ENCODE peak calls at places on chromosomes 3 and 15, in five cellular contexts. J is fibroblast of lung; T is A549; D is naive thymus-derived CD4-positive, alpha-beta T cell; W is cardiac muscle cell. H is an unnamed sample.

GRCh38 chr15:74417230-74417629 is 16.5 kb downstream of the SEMA7A start:
- DNase-seq in J (peak; percentile 81), T (no peak), D (no peak), W (peak; percentile 56), H (peak; percentile 48)

GRCh38 chr3:119342176-119342575 is 48.0 kb downstream of the ARHGAP31 start:
- DNase-seq in J (no peak), T (no peak), D (no peak), W (no peak), H (no peak)

GRCh38 chr15:99682455-99682854 is 50.8 kb downstream of the LYSMD4 start:
- DNase-seq in J (peak; percentile 92), T (peak; percentile 19), D (peak; percentile 23), W (peak; percentile 88), H (no peak)

GRCh38 chr3:44439499-44440295 is 37.8 kb downstream of the ZNF445 start:
- DNase-seq in J (peak; percentile 59), T (no peak), D (peak; percentile 53), W (peak; percentile 99), H (no peak)

GRCh38 chr15:25481208-25481862 is 42.5 kb upstream of the UBE3A start:
- DNase-seq in J (peak; percentile 28), T (no peak), D (no peak), W (no peak), H (no peak)

GRCh38 chr3:177835008-177835407 is 637.7 kb upstream of the TBL1XR1 start:
- DNase-seq in J (peak; percentile 99), T (peak; percentile 13), D (no peak), W (peak; percentile 86), H (no peak)

GRCh38 chr3:36932979-36933378 is 11.9 kb downstream of the TRANK1 start:
- DNase-seq in J (peak; percentile 52), T (no peak), D (no peak), W (peak; percentile 60), H (no peak)

GRCh38 chr3:15519096-15519495 is 2.4 kb downstream of the COLQ start:
- DNase-seq in J (no peak), T (no peak), D (no peak), W (no peak), H (no peak)

GRCh38 chr3:159219231-159219630 is 417.4 kb downstream of the MFSD1 start:
- DNase-seq in J (no peak), T (no peak), D (no peak), W (no peak), H (no peak)

GRCh38 chr3:55402886-55403605 is 84.1 kb downstream of the WNT5A start:
- DNase-seq in J (peak; percentile 41), T (peak; percentile 17), D (no peak), W (no peak), H (no peak)

GRCh38 chr3:61946925-61947324 is 385.6 kb downstream of the PTPRG start:
- DNase-seq in J (no peak), T (no peak), D (no peak), W (no peak), H (no peak)

GRCh38 chr15:101088788-101089578 is 162.9 kb downstream of the CHSY1 start:
- DNase-seq in J (peak; percentile 20), T (peak; percentile 66), D (peak; percentile 45), W (peak; percentile 64), H (peak; percentile 97)

GRCh38 chr3:17411157-17411877 is 331.1 kb downstream of the TBC1D5 start:
- DNase-seq in J (no peak), T (no peak), D (no peak), W (peak; percentile 40), H (no peak)

GRCh38 chr3:126827121-126827520 is 123.1 kb downstream of the CHCHD6 start:
- DNase-seq in J (no peak), T (no peak), D (no peak), W (peak; percentile 62), H (no peak)

DNA sequence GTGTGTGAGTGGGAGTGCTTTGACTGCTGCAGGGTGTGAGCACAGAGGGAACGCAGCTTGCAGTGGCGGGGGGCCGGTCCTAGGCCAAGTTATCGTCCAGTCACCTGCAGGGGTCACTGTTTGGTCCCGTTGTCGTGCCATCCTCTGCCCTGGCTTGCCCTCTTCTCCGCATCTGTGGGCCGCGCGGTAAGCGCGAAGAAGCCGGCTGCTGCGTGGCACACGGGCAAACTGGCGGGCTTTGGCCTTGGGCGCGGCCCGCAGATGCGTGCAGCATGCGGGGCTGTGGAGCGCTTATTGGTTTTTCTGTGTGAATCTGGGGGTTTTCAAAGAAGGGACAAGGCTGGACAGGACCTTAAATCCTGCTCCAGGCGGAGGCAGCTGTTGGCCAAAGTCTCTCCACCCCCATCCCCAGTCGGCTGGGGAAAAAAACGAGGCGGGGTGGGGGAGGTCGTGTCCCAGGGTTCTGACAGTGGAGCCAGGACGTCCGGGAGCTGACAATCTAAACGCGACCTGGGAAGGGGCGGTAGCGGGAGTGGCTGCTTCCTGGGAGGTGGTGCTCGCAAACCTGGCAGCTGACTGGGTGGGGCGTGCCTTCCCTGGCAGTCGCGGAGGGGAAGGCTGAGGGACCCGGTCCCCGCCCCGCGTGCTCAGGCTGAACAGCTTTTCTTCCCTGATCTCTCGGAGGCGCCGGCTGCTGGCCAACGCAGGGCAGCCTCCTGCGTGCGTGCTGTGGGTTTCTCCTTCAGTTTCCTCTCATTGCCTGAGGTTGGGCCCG is 39.7 kb upstream of the VEPH1 start:
- DNase-seq in J (peak; percentile 79), T (peak; percentile 68), D (no peak), W (peak; percentile 91), H (peak; percentile 85)
- H3K4me3 ChIP-seq in J (peak overlapping the region; percentile 30), T (peak overlapping the region; percentile 59), D (no peak overlapping the region), W (peak overlapping the region; percentile 16), H (peak overlapping the region; percentile 0)

DNA sequence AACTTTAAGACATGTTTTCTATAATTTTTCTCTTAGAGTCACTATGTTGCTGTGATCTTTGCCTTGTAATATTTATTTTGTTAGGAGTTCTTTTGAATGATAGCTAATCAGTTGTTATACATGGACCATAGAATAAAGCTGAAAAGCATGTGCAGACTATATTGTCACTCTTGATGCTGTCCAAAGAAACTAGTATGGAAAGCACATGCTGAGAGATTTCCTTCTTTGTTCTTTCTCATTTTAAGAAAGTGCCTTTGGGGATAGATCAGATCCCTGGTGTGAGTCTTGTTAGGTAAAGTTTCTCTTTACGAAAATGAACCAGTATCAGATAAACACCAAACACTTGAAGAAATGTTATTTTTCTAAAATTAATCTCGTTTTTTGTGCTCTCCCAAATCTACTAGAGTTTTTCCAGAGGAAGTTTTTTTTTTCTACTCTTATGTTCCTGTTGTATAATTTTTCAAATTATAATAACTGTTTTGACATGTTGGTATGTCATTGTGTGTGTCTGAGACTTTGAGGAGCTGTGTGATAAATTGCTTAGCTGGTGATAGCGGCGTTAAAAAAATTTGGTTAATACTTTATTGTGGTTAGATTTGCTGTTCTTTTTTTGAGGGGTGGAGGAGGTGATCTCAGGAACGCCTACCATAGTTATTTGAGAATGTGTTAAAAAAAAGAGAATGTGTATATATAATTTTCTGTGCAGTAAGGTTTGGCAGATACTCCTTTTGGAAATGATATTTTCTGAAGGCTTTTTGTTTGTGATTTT is 2.2 kb downstream of the PIAS1 start:
- DNase-seq in J (peak; percentile 52), T (no peak), D (no peak), W (no peak), H (no peak)
- H3K4me3 ChIP-seq in J (peak overlapping the region; percentile 85), T (peak overlapping the region; percentile 90), D (peak overlapping the region; percentile 25), W (peak overlapping the region; percentile 76), H (peak overlapping the region; percentile 84)

GRCh38 chr3:71659758-71660666 is 65.2 kb downstream of the EIF4E3 start:
- DNase-seq in J (peak; percentile 29), T (no peak), D (no peak), W (no peak), H (peak; percentile 78)
- H3K4me3 ChIP-seq in J (no peak overlapping the region), T (no peak overlapping the region), D (no peak overlapping the region), W (no peak overlapping the region), H (no peak overlapping the region)

GRCh38 chr3:112976953-112977352 is 2.0 kb upstream of the CD200R1 start:
- DNase-seq in J (no peak), T (no peak), D (no peak), W (no peak), H (no peak)

GRCh38 chr3:112973325-112974177 is 1.4 kb downstream of the CD200R1 start:
- DNase-seq in J (no peak), T (no peak), D (peak; percentile 64), W (no peak), H (no peak)

GRCh38 chr3:112976001-112976400 is 1.1 kb upstream of the CD200R1 start:
- DNase-seq in J (no peak), T (no peak), D (no peak), W (no peak), H (no peak)

GRCh38 chr3:112974178-112974517 is 755 bp downstream of the CD200R1 start:
- DNase-seq in J (no peak), T (no peak), D (no peak), W (no peak), H (no peak)

GRCh38 chr3:112974894-112975293 is at the start of gene CD200R1:
- DNase-seq in J (no peak), T (no peak), D (peak; percentile 22), W (no peak), H (no peak)
- H3K4me3 ChIP-seq in J (no peak within 1 kb of the TSS), T (no peak within 1 kb of the TSS), D (peak within 1 kb of the TSS; percentile 72), W (no peak within 1 kb of the TSS), H (no peak within 1 kb of the TSS)

DNA sequence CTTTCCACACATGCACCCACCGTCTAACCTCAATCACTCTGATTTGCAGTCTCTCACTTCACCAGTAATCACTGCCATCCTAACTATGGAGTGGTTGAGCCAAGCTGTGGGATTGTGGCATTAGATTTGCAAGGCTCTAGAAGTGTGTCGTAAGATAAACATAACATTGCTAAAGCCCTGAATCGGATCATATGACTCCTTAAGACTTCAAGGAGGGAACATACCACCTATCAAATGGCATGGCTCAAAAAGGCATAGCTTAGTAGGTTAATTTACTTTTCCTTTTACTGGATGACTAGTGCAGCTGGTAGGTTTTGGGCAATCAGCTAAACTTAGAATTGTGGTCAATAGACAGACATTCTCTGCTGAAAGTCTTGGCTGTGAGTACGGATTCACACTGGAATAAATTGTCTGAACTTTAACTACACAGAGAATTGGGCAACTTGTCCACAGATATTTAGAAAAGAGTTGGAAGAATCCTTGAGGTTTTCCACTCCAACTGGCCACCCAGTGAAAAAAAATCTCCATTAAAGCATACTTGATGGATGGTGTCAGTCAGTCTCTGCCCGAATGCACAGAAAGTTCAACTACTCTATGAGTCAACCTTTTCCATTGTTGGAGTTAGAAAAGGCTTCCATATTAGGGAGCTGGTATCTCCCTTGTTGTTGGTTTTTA is 476.7 kb upstream of the CBLB start:
- DNase-seq in J (peak; percentile 100), T (peak; percentile 83), D (no peak), W (peak; percentile 94), H (no peak)
- H3K4me3 ChIP-seq in J (no peak overlapping the region), T (no peak overlapping the region), D (no peak overlapping the region), W (no peak overlapping the region), H (no peak overlapping the region)

DNA sequence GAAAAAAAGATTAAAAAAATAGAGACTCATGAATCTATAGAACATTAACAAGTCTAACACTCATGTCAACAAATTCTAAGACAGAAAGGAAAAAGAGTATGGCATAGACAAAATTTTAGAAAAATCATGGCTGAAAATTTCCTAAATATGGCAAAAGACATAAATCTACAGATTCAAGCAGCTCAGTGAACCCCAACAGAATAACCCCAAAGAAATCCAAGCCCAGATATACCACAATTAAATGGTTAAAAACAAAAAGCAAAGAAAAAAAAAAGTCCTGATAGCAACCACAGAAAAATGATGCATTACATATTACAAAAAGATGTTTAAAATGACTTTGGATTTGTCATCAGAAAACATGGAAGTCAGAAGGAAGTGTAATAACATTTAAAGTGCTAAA is 75.6 kb downstream of the AQR start:
- DNase-seq in J (no peak), T (no peak), D (no peak), W (no peak), H (no peak)
- H3K4me3 ChIP-seq in J (no peak overlapping the region), T (no peak overlapping the region), D (no peak overlapping the region), W (no peak overlapping the region), H (no peak overlapping the region)